ENCODE peak calls at places on chromosomes 12 and 14, in four cellular contexts. D is endothelial cell of umbilical vein, H is breast epithelium, E is esophagus muscularis mucosa. A is an unnamed sample.

GRCh38 chr14:50675597-50675996 is 7.5 kb upstream of the SAV1 start:
- DNase-seq in E (no peak), D (no peak), H (no peak), A (no peak)

GRCh38 chr12:78167510-78167909 is 336.8 kb downstream of the NAV3 start:
- DNase-seq in D (no peak), E (no peak), H (no peak), A (no peak)

GRCh38 chr12:111413442-111414086 is 7.8 kb downstream of the SH2B3 start:
- DNase-seq in H (no peak), E (no peak), D (peak; percentile 43), A (no peak)

GRCh38 chr12:12016284-12017100 is 54.2 kb upstream of the BCL2L14 start:
- DNase-seq in E (no peak), H (no peak), D (no peak), A (no peak)

GRCh38 chr12:1518763-1519516 is 75.4 kb downstream of the FBXL14 start:
- DNase-seq in E (no peak), H (peak; percentile 42), D (peak; percentile 41), A (no peak)

GRCh38 chr12:54191550-54192022 is 2.8 kb upstream of the SMUG1 start:
- DNase-seq in H (peak; percentile 76), D (peak; percentile 75), E (peak; percentile 93), A (peak; percentile 92)

GRCh38 chr14:82854131-82854530 is 1320.5 kb upstream of the SEL1L start:
- DNase-seq in D (no peak), E (no peak), H (no peak), A (no peak)

GRCh38 chr12:63078911-63079310 is 72.1 kb downstream of the AVPR1A start:
- DNase-seq in D (no peak), E (no peak), H (no peak), A (no peak)

GRCh38 chr12:53365245-53365904 is 14.6 kb upstream of the SP1 start:
- DNase-seq in H (no peak), D (no peak), E (no peak), A (no peak)

GRCh38 chr12:113259499-113259953 is 38.3 kb downstream of the TPCN1 start:
- DNase-seq in D (peak; percentile 26), E (no peak), H (peak; percentile 75), A (no peak)

GRCh38 chr12:58640314-58640713 is 280.0 kb downstream of the LRIG3 start:
- DNase-seq in E (no peak), D (no peak), H (no peak), A (no peak)

GRCh38 chr14:105144666-105145380 is 23.8 kb downstream of the JAG2 start:
- DNase-seq in H (no peak), D (no peak), E (no peak), A (peak; percentile 68)

GRCh38 chr12:45986646-45987338 is 3.6 kb downstream of the SCAF11 start:
- DNase-seq in E (no peak), H (no peak), D (no peak), A (no peak)

GRCh38 chr14:101000711-101001110 is 97.2 kb upstream of the RTL1 start:
- DNase-seq in E (no peak), D (no peak), H (no peak), A (no peak)

GRCh38 chr12:113005759-113006158 is 27.4 kb downstream of the OAS2 start:
- DNase-seq in D (no peak), H (no peak), E (no peak), A (no peak)

GRCh38 chr14:103105580-103106168 is 11.1 kb downstream of the EXOC3L4 start:
- DNase-seq in D (no peak), H (no peak), E (no peak), A (no peak)

GRCh38 chr12:2336409-2336829 is 283.6 kb downstream of the CACNA1C start:
- DNase-seq in H (no peak), E (no peak), D (peak; percentile 86), A (no peak)

GRCh38 chr14:40838601-40839000 is 768.1 kb upstream of the LRFN5 start:
- DNase-seq in H (no peak), E (no peak), D (no peak), A (no peak)

GRCh38 chr14:75454963-75455546 is 27.2 kb downstream of the JDP2 start:
- DNase-seq in E (no peak), H (no peak), D (no peak), A (no peak)

GRCh38 chr12:131862994-131863710 is 31.3 kb upstream of the ULK1 start:
- DNase-seq in H (no peak), E (no peak), D (no peak), A (peak; percentile 68)

GRCh38 chr12:120771097-120771496 is 45.5 kb downstream of the ACADS start:
- DNase-seq in H (no peak), E (no peak), D (no peak), A (no peak)

GRCh38 chr14:100765991-100766390 is 39.3 kb downstream of the DLK1 start:
- DNase-seq in E (no peak), H (no peak), D (no peak), A (no peak)

GRCh38 chr12:130739571-130739970 is 23.5 kb upstream of the RIMBP2 start:
- DNase-seq in H (no peak), E (no peak), D (no peak), A (no peak)

GRCh38 chr12:75969768-75970167 is 61.8 kb downstream of the PHLDA1 start:
- DNase-seq in H (no peak), D (no peak), E (no peak), A (no peak)

GRCh38 chr14:35534884-35535793 is 1.2 kb downstream of the INSM2 start:
- DNase-seq in H (no peak), D (peak; percentile 69), E (no peak), A (peak; percentile 88)

GRCh38 chr12:52280796-52281560 is 6.5 kb downstream of the KRT86 start:
- DNase-seq in D (no peak), E (no peak), H (peak; percentile 97), A (peak; percentile 61)

GRCh38 chr12:82873951-82874350 is 187.2 kb downstream of the TMTC2 start:
- DNase-seq in E (no peak), D (no peak), H (no peak), A (no peak)

GRCh38 chr14:75849496-75849895 is 132.3 kb downstream of the TGFB3 start:
- DNase-seq in E (no peak), H (no peak), D (no peak), A (no peak)

GRCh38 chr14:102907303-102907844 is 15.1 kb upstream of the AMN start:
- DNase-seq in D (no peak), H (no peak), E (no peak), A (peak; percentile 79)

GRCh38 chr14:92586001-92586947 is 72.7 kb downstream of the RIN3 start:
- DNase-seq in H (no peak), E (no peak), D (peak; percentile 78), A (peak; percentile 32)
- TF ChIP-seq POLR2AphosphoS5 in H (no peak), E (no peak), D (no peak), A (no peak)

DNA sequence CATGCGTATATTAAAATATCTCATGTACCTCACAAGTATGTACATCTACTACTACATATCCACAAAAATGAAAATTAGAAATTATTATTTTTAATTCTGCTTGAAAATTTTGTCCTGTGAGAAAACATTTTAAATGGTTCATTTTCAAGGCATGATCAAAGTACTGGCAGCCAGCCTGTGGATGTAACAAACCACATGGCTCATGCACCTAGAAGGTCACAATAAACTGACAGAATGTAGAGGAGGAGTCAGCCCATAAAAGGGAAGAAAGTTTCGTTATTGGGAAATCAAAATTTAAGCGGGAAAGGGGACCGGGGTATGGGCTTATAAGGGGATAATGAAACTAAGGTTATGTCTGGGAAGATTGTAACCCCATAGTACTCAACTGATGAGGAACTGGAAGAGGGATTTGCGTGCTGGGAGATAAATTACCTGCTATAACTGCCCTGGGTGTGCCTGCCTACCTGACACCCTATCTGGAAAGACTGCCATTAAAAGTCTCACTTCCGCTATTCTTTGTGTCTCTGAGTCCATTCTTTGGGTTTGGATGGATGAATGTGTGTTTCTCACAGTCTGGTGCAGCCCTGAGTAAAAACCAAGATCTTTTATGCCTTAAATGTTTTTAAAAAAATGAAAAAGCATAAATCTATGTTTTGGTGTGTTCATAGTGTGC is 62.2 kb upstream of the PCED1B start:
- DNase-seq in H (no peak), D (no peak), E (no peak), A (no peak)
- H3K27ac ChIP-seq in H (no peak overlapping the region), D (no peak overlapping the region), E (no peak overlapping the region), A (no peak overlapping the region)

DNA sequence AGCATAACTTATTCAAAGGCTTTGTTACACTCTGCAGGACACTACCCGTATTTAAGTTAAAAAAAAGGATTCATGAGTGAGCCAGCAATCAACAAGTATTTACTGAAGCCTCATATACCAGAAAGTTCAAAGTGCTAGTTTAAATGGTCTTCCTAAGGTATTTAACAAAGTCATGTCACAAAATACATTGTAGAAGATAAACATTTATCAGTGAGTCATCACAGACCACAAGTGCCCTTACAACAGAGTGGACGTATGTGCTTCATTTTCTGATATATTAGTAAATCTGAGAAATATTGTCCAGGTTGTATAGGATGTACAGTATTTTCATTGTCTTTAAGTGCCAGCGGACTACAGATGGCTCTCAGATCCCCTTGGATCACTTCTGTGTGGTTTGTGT is 24.2 kb downstream of the FLRT2 start:
- DNase-seq in H (no peak), D (no peak), E (no peak), A (no peak)
- H3K9me3 ChIP-seq in H (no peaks in the 10 kb centered on the region), D (no peaks in the 10 kb centered on the region), E (peaks cover 3% of the 10 kb centered on the region), A (no peaks in the 10 kb centered on the region)

DNA sequence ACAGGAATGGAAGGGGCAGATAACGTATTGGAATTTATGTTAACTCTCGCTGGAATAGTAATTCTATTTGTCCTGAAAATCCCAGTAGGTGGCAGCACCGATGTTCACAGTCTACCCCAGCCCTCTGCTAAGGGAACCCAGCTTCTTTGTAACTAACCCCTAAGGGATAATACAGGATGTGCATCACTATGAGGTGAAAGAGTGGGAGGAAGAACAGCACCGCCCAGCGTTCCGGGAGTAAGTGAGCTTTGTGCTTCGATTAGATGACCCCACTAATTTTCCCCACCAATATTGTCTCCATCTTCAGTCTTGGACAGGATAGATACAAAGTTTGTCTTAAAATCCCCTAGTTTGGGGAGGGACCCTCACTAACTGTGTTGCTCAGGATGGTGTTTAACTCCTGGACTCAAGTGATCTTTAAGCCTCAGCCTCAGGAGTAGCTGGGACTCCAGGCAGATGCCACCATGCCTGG is 2.7 kb downstream of the SLC2A3 start:
- DNase-seq in H (peak; percentile 50), E (peak; percentile 92), D (peak; percentile 93), A (peak; percentile 85)
- TF ChIP-seq POLR2AphosphoS5 in H (no peak), E (peak; percentile 92), D (no peak), A (no peak)

GRCh38 chr12:49984476-49984890 is 11.7 kb downstream of the AQP6 start:
- DNase-seq in H (no peak), D (no peak), E (no peak), A (no peak)
- H3K27ac ChIP-seq in H (no peak overlapping the region), D (no peak overlapping the region), E (no peak overlapping the region), A (no peak overlapping the region)

DNA sequence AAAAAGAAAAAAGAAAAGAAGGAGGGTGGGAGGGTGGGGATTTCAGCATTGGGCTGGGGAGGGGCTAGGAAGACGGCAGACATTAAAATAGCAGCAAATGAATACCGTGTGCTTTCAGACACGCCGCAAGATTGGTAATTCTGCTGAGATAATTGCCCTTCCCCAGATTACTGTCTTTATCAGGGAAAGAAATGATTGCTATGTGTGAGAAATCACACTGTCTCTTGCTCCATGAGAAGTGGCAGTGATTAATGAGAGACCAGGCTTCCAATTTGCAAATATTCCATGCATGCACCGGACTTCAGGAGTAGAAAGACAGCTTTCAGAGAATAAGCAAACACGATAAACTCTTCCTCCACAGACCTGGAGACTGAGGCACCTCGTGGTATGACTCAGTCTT is 7.6 kb upstream of the KCNA5 start:
- DNase-seq in D (no peak), H (no peak), E (no peak), A (no peak)
- H3K9me3 ChIP-seq in D (no peaks in the 10 kb centered on the region), H (no peaks in the 10 kb centered on the region), E (no peaks in the 10 kb centered on the region), A (no peaks in the 10 kb centered on the region)

A was measured in spleen.